ENCODE peak calls at places on chromosomes 4 and X, in seven cellular contexts. C is MM.1S, N is B cell, V is astrocyte, E is WTC11, G is chondrocyte, X is heart left ventricle. R is an unnamed sample.

GRCh38 chr4:141065872-141066271 is 67.4 kb downstream of the RNF150 start:
- DNase-seq in C (no peak), N (no peak), V (no peak), E (no peak), G (no peak), X (no peak), R (no peak)

GRCh38 chr4:86302242-86302641 is 57.6 kb downstream of the MAPK10 start:
- DNase-seq in C (no peak), N (no peak), V (peak), E (peak), G (no peak), X (peak), R (no peak)

GRCh38 chr4:4990329-4990728 is 28.9 kb downstream of the CYTL1 start:
- DNase-seq in C (no peak), N (no peak), V (no peak), E (no peak), G (no peak), X (no peak), R (no peak)

GRCh38 chr4:119593698-119594097 is 34.9 kb downstream of the PDE5A start:
- DNase-seq in C (no peak), N (no peak), V (no peak), E (no peak), G (no peak), X (no peak), R (no peak)

GRCh38 chr4:38660838-38661237 is 3.2 kb upstream of the KLF3 start:
- DNase-seq in C (no peak), N (no peak), V (no peak), E (no peak), G (no peak), X (no peak), R (no peak)

GRCh38 chr4:94642561-94642866 is 115.2 kb upstream of the BMPR1B start:
- DNase-seq in C (no peak), N (no peak), V (peak), E (no peak), G (no peak), X (no peak), R (no peak)

GRCh38 chr4:158535130-158535614 is 13.5 kb downstream of the RXFP1 start:
- DNase-seq in C (peak), N (no peak), V (peak), E (no peak), G (no peak), X (no peak), R (peak)

GRCh38 chrX:45807572-45808425 is 607.1 kb upstream of the DIPK2B start:
- DNase-seq in C (no peak), N (no peak), V (peak), E (no peak), G (no peak), X (no peak), R (no peak)

GRCh38 chr4:78954048-78954666 is 14.9 kb upstream of the PAQR3 start:
- DNase-seq in C (peak), N (peak), V (no peak), E (peak), G (no peak), X (no peak), R (peak)

GRCh38 chr4:89712141-89712540 is 124.8 kb downstream of the SNCA start:
- DNase-seq in C (no peak), N (no peak), V (peak), E (no peak), G (no peak), X (no peak), R (no peak)

GRCh38 chr4:1766336-1767057 is 26.6 kb upstream of the FGFR3 start:
- DNase-seq in C (no peak), N (no peak), V (no peak), E (peak), G (no peak), X (no peak), R (no peak)

GRCh38 chr4:1768367-1769034 is 24.6 kb upstream of the FGFR3 start:
- DNase-seq in C (no peak), N (no peak), V (no peak), E (no peak), G (no peak), X (no peak), R (no peak)

GRCh38 chr4:1769692-1770091 is 23.4 kb upstream of the FGFR3 start:
- DNase-seq in C (no peak), N (no peak), V (no peak), E (no peak), G (no peak), X (no peak), R (no peak)

GRCh38 chr4:1767058-1767769 is 25.9 kb upstream of the FGFR3 start:
- DNase-seq in C (no peak), N (peak), V (no peak), E (peak), G (no peak), X (no peak), R (no peak)

DNA sequence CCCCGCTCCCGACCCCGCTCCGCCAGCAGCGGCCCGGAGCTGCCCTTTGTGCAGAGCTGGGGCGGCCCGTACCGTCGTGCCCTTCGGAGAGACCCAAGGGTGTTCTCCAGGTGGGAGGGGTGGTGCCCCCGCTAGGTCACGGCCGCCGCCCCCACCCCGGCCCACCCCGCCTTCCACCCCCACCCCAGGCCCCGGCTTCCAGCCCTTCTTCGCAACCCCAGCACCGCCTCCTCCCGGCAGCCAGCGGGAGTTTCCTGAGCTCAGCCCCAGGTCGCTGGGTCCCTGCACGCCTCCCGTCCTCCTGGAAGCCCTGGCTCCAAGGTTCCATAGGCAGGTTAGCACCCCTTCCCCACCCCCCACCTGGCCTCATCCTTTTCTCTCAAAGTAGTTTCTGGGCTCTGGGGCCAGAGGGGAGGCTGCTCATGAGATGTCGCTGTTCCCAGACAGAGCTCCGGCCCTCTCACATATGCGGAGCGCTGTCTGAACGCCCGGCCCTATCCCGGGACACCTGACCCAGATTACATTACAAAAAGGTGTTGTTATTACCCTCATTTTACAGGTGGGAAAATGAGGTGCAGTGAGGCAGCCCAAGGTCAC is 25.2 kb upstream of the FGFR3 start:
- DNase-seq in C (peak), N (peak), V (no peak), E (peak), G (no peak), X (no peak), R (peak)
- TF ChIP-seq CTCF in C (peak), N (peak), V (no peak), E (no peak), G (peak), X (no peak), R (peak)

GRCh38 chr4:151649461-151649860 is 111.3 kb downstream of the GATB start:
- DNase-seq in C (no peak), N (no peak), V (no peak), E (no peak), G (no peak), X (no peak), R (no peak)
- TF ChIP-seq CTCF in C (no peak), N (no peak), V (no peak), E (no peak), G (no peak), X (no peak), R (no peak)

GRCh38 chr4:93334003-93334402 is 494.6 kb upstream of the ATOH1 start:
- DNase-seq in C (peak), N (no peak), V (no peak), E (no peak), G (no peak), X (no peak), R (no peak)

GRCh38 chr4:93337196-93337595 is 491.4 kb upstream of the ATOH1 start:
- DNase-seq in C (no peak), N (no peak), V (no peak), E (no peak), G (no peak), X (no peak), R (no peak)
- TF ChIP-seq CTCF in C (no peak), N (no peak), V (no peak), E (no peak), G (no peak), X (no peak), R (no peak)

GRCh38 chr4:125736057-125736456 is 421.3 kb downstream of the FAT4 start:
- DNase-seq in C (no peak), N (no peak), V (peak), E (no peak), G (no peak), X (no peak), R (no peak)
- TF ChIP-seq CTCF in C (no peak), N (no peak), V (peak), E (no peak), G (peak), X (no peak), R (no peak)

DNA sequence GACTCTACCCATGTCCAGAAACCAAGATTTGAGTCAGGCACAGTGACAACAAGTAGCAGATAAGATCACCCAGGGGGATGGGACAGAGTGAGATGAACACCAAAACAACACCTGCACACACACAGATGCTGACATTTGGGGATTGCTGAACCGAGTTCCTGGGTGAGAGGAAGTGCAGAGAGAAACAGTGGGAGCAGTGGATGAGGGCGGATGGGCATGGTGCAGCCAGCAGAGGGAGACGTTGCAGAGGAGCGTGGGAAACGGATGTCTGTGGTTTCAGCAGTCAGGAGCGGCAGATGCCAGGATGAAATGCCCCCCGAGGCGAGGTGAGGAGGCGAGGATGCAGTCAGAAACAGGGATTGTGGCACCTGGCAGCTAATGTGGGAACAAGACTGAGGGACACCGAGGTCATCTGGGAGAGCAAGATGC is 78.6 kb upstream of the STS start:
- DNase-seq in C (no peak), N (no peak), V (no peak), E (peak), G (no peak), X (no peak), R (peak)
- TF ChIP-seq CTCF in C (no peak), N (no peak), V (no peak), E (no peak), G (peak), X (peak), R (no peak)